ENCODE peak calls at places on chromosomes 6 and 20, in four cellular contexts. U is neural crest cell, K is occipital lobe, A is mammary epithelial cell. I is an unnamed sample.

GRCh38 chr6:7541175-7542064 is at the start of gene DSP:
- DNase-seq in A (peak; percentile 93), U (peak; percentile 22), K (no peak), I (peak; percentile 86)

GRCh38 chr20:44828640-44829039 is 18.3 kb upstream of the RIMS4 start:
- DNase-seq in K (no peak), U (no peak), A (no peak), I (no peak)

GRCh38 chr20:62627901-62628612 is 14.2 kb upstream of the SLCO4A1 start:
- DNase-seq in K (no peak), A (no peak), U (no peak), I (peak; percentile 85)

GRCh38 chr6:56851541-56852248 is 103.2 kb upstream of the BEND6 start:
- DNase-seq in U (peak; percentile 44), K (peak; percentile 62), A (peak; percentile 81), I (peak; percentile 77)

GRCh38 chr6:151136141-151136755 is 103.5 kb upstream of the AKAP12 start:
- DNase-seq in K (no peak), A (no peak), U (no peak), I (no peak)

GRCh38 chr6:33082702-33083101 is 6.9 kb downstream of the HLA-DPB1 start:
- DNase-seq in K (no peak), A (no peak), U (no peak), I (peak; percentile 12)

GRCh38 chr20:31547017-31547675 is 32.9 kb downstream of the HM13 start:
- DNase-seq in U (peak; percentile 62), K (peak; percentile 79), A (peak; percentile 80), I (peak; percentile 89)

GRCh38 chr6:157955675-157956074 is 26.0 kb upstream of the SYNJ2 start:
- DNase-seq in A (no peak), U (no peak), K (no peak), I (no peak)

GRCh38 chr20:60104980-60105379 is 146.8 kb downstream of the CDH26 start:
- DNase-seq in A (no peak), K (no peak), U (no peak), I (no peak)

GRCh38 chr6:25697537-25698340 is 45.7 kb downstream of the SCGN start:
- DNase-seq in K (no peak), A (peak; percentile 41), U (no peak), I (peak; percentile 7)

GRCh38 chr20:58839474-58839874 is 11.2 kb downstream of the GNAS-AS1 start:
- DNase-seq in A (peak; percentile 16), K (no peak), U (peak; percentile 42), I (peak; percentile 71)

GRCh38 chr6:113824411-113824810 is 32.7 kb upstream of the MARCKS start:
- DNase-seq in U (no peak), K (no peak), A (peak; percentile 15), I (no peak)

GRCh38 chr20:59561614-59562277 is 42.6 kb upstream of the PHACTR3 start:
- DNase-seq in U (no peak), A (no peak), K (no peak), I (no peak)

GRCh38 chr6:20639161-20639560 is 104.9 kb downstream of the CDKAL1 start:
- DNase-seq in U (no peak), A (no peak), K (no peak), I (no peak)